ENCODE peak calls at places on chromosomes 16 and 17, in four cellular contexts. J, X, L and F are unnamed samples.

GRCh38 chr16:50683689-50684374 is 2.7 kb upstream of the SNX20 start:
- DNase-seq in L (no peak), X (no peak), J (peak; percentile 87), F (no peak)

GRCh38 chr16:70160821-70161220 is 12.8 kb upstream of the CLEC18C start:
- DNase-seq in X (no peak), J (no peak), L (peak; percentile 5), F (no peak)

GRCh38 chr17:45302649-45303173 is 14.1 kb downstream of the MAP3K14 start:
- DNase-seq in X (no peak), J (peak; percentile 89), L (no peak), F (no peak)

GRCh38 chr17:73998246-73999220 is 204.9 kb upstream of the RPL38 start:
- DNase-seq in J (no peak), L (peak; percentile 81), X (peak; percentile 44), F (peak; percentile 75)

GRCh38 chr17:43695968-43696865 is 34.5 kb upstream of the MEOX1 start:
- DNase-seq in X (no peak), J (no peak), L (no peak), F (no peak)

GRCh38 chr16:75761111-75761510 is 34.8 kb upstream of the CPHXL start:
- DNase-seq in J (no peak), X (no peak), L (no peak), F (no peak)

GRCh38 chr17:15335446-15335845 is 6.0 kb downstream of the TEKT3 start:
- DNase-seq in J (no peak), X (no peak), L (no peak), F (no peak)

GRCh38 chr16:81392011-81392410 is 52.6 kb upstream of the CMIP start:
- DNase-seq in L (no peak), J (no peak), X (no peak), F (no peak)

GRCh38 chr16:57480127-57480753 is 6.1 kb downstream of the DOK4 start:
- DNase-seq in X (peak; percentile 88), J (no peak), L (peak; percentile 85), F (no peak)

GRCh38 chr17:38890410-38890746 is 20.5 kb downstream of the LASP1 start:
- DNase-seq in J (no peak), L (no peak), X (no peak), F (no peak)

GRCh38 chr17:17107281-17107680 is 65.0 kb downstream of the MPRIP start:
- DNase-seq in J (no peak), L (no peak), X (no peak), F (no peak)

GRCh38 chr17:67482784-67483183 is 105.7 kb downstream of the PITPNC1 start:
- DNase-seq in J (no peak), X (no peak), L (no peak), F (no peak)

GRCh38 chr17:78398390-78398789 is 19.9 kb downstream of the PGS1 start:
- DNase-seq in X (no peak), J (no peak), L (no peak), F (no peak)

GRCh38 chr17:10275418-10275817 is 77.0 kb upstream of the GAS7 start:
- DNase-seq in J (no peak), L (no peak), X (no peak), F (no peak)

GRCh38 chr16:87702325-87702811 is 63.4 kb downstream of the KLHDC4 start:
- DNase-seq in L (peak; percentile 47), X (peak; percentile 19), J (peak; percentile 33), F (peak; percentile 65)

GRCh38 chr16:11963706-11964105 is 1.3 kb upstream of the TNFRSF17 start:
- DNase-seq in L (no peak), X (no peak), J (no peak), F (no peak)

GRCh38 chr16:87648236-87648635 is 45.9 kb downstream of the JPH3 start:
- DNase-seq in L (no peak), X (no peak), J (no peak), F (no peak)

GRCh38 chr17:77420804-77421634 is 280.2 kb downstream of the SEC14L1 start:
- DNase-seq in L (peak; percentile 71), X (no peak), J (no peak), F (peak; percentile 39)

GRCh38 chr16:30650369-30651123 is at the start of gene PRR14:
- DNase-seq in L (peak; percentile 98), X (peak; percentile 99), J (peak; percentile 98), F (peak; percentile 99)

GRCh38 chr17:58325976-58326468 is 2.6 kb downstream of the TSPOAP1 start:
- DNase-seq in X (no peak), J (no peak), L (no peak), F (no peak)

GRCh38 chr16:88479795-88480760 is 27.0 kb downstream of the ZFPM1 start:
- DNase-seq in X (no peak), L (no peak), J (no peak), F (no peak)

GRCh38 chr16:30166202-30166902 is 17.1 kb upstream of the CORO1A start:
- DNase-seq in L (no peak), J (peak; percentile 73), X (no peak), F (no peak)

GRCh38 chr17:77325826-77326581 is 185.2 kb downstream of the SEC14L1 start:
- DNase-seq in L (no peak), X (no peak), J (no peak), F (peak; percentile 2)

GRCh38 chr17:47981462-47981861 is 10.5 kb downstream of the CDK5RAP3 start:
- DNase-seq in L (no peak), J (no peak), X (no peak), F (no peak)

GRCh38 chr16:30775381-30776099 is 11.5 kb downstream of the ZNF629 start:
- DNase-seq in J (no peak), X (peak; percentile 83), L (peak; percentile 93), F (peak; percentile 97)

GRCh38 chr17:44673893-44674292 is 15.7 kb downstream of the CCDC43 start:
- DNase-seq in X (no peak), J (no peak), L (no peak), F (no peak)

GRCh38 chr17:10993126-10993525 is 155.2 kb upstream of the PIRT start:
- DNase-seq in X (no peak), L (no peak), J (no peak), F (no peak)

GRCh38 chr17:68491381-68491849 is 20.8 kb upstream of the PRKAR1A start:
- DNase-seq in J (no peak), X (no peak), L (no peak), F (no peak)

GRCh38 chr17:42463976-42464400 is 5.3 kb downstream of the ATP6V0A1 start:
- DNase-seq in J (no peak), L (no peak), X (peak; percentile 84), F (no peak)

GRCh38 chr17:63550816-63551639 is 751 bp downstream of the DCAF7 start:
- DNase-seq in X (peak; percentile 66), L (peak; percentile 49), J (no peak), F (peak; percentile 57)
- TF ChIP-seq FOXM1 in X (no peak), L (no peak), J (no peak), F (no peak)

DNA sequence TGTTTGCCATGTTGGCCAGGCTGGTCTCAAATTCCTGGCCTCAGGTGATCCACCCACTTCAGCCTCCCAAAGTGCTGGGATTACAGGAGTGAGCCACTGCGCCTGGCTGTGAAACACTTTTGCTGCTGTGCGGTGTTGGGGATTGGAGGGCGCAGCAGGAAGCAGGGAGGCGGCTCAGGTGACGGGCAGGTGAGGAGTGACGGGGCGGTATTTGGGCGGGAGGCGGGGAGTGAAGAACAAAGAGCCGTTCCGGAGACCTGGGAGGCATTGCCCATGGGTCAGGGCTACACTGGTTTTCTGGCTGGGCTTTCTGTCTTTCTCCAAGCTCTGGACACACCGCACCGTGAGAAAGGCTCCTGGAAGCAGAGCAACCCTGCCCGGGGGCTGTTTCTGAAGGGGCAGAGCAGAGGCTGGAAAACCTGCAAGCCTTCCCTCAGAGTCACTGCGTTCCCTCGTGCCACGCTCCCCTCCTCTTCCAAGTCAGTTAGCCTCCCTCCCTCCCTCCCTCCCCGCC is 22.1 kb downstream of the CRISPLD2 start:
- DNase-seq in J (no peak), X (no peak), L (no peak), F (no peak)
- TF ChIP-seq TARDBP in J (no peak), X (no peak), L (no peak), F (no peak)

GRCh38 chr17:83088451-83089321 is 9.3 kb downstream of the METRNL start:
- DNase-seq in X (no peak), J (no peak), L (no peak), F (no peak)

GRCh38 chr17:83087788-83088360 is 8.5 kb downstream of the METRNL start:
- DNase-seq in L (no peak), J (no peak), X (no peak), F (no peak)

GRCh38 chr17:83085526-83086196 is 6.3 kb downstream of the METRNL start:
- DNase-seq in X (no peak), J (no peak), L (no peak), F (no peak)

GRCh38 chr17:83086197-83086880 is 6.9 kb downstream of the METRNL start:
- DNase-seq in L (no peak), J (no peak), X (no peak), F (no peak)

GRCh38 chr17:83086907-83087787 is 7.7 kb downstream of the METRNL start:
- DNase-seq in J (no peak), L (no peak), X (no peak), F (no peak)
- TF ChIP-seq FOXM1 in J (no peak), L (no peak), X (no peak), F (no peak)

GRCh38 chr17:19372866-19373505 is 5.3 kb upstream of the MAPK7 start:
- DNase-seq in L (no peak), X (no peak), J (no peak), F (no peak)
- TF ChIP-seq TARDBP in L (no peak), X (no peak), J (no peak), F (no peak)

GRCh38 chr16:53224932-53225533 is 170.2 kb downstream of the CHD9 start:
- DNase-seq in X (no peak), J (no peak), L (peak; percentile 69), F (no peak)
- TF ChIP-seq FOXM1 in X (no peak), J (no peak), L (no peak), F (no peak)

DNA sequence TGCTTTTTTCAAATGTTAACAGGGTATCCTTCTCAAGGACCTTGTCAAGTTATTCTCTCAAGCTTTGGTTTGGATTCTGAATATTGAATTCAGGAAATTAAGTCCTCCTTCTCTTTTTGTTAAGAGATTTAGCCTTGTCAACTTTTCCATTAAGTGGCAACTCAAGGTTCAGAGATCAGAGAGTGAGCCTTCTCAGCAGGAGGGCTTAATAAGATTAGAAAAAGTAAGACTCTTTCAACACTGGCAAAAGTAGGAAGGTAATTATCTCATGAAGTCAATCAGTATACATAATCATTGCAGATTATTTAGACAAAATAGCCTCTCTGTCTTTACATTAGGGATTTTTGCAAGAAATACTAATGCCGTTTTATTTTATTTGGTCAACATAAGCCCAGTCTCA is 330.7 kb downstream of the KIF2B start:
- DNase-seq in X (no peak), L (no peak), J (no peak), F (no peak)
- TF ChIP-seq TARDBP in X (no peak), L (no peak), J (no peak), F (no peak)

GRCh38 chr16:19137621-19138128 is 23.9 kb downstream of the ITPRIPL2 start:
- DNase-seq in X (no peak), L (no peak), J (no peak), F (no peak)

GRCh38 chr16:19137201-19137601 is 23.4 kb downstream of the ITPRIPL2 start:
- DNase-seq in L (no peak), J (no peak), X (no peak), F (no peak)

GRCh38 chr16:19139436-19140091 is 25.8 kb downstream of the ITPRIPL2 start:
- DNase-seq in J (no peak), L (no peak), X (no peak), F (no peak)

GRCh38 chr16:19140392-19140791 is 26.6 kb downstream of the ITPRIPL2 start:
- DNase-seq in J (no peak), X (no peak), L (no peak), F (no peak)

GRCh38 chr16:19138601-19139000 is 24.8 kb downstream of the ITPRIPL2 start:
- DNase-seq in J (no peak), X (no peak), L (no peak), F (peak; percentile 39)
- TF ChIP-seq FOXM1 in J (no peak), X (no peak), L (no peak), F (no peak)

GRCh38 chr17:62925267-62925836 is 40.7 kb upstream of the TANC2 start:
- DNase-seq in J (no peak), X (no peak), L (no peak), F (no peak)
- TF ChIP-seq TARDBP in J (no peak), X (no peak), L (no peak), F (no peak)